ENCODE peak calls at places on chromosomes 16 and 17, in four cellular contexts. One of them, this sample, is unnamed.

GRCh38 chr17:32732900-32733299 is 144.0 kb downstream of the MYO1D start:
- DNase-seq in uterus: no peak
- DNase-seq in CD14-positive monocyte: no peak
- DNase-seq in NCI-H524 treated with DMSO at 0.1 percent for 48 hours: no peak
- DNase-seq in this sample: no peak

GRCh38 chr17:48451489-48451888 is 21.5 kb upstream of the SKAP1 start:
- DNase-seq in CD14-positive monocyte: no peak
- DNase-seq in NCI-H524 treated with DMSO at 0.1 percent for 48 hours: no peak
- DNase-seq in uterus: no peak
- DNase-seq in this sample: no peak

GRCh38 chr17:72826602-72827001 is 265.9 kb downstream of the SLC39A11 start:
- DNase-seq in uterus: no peak
- DNase-seq in CD14-positive monocyte: no peak
- DNase-seq in NCI-H524 treated with DMSO at 0.1 percent for 48 hours: no peak
- DNase-seq in this sample: no peak

GRCh38 chr17:72926171-72926570 is 166.3 kb downstream of the SLC39A11 start:
- DNase-seq in uterus: no peak
- DNase-seq in NCI-H524 treated with DMSO at 0.1 percent for 48 hours: no peak
- DNase-seq in CD14-positive monocyte: no peak
- DNase-seq in this sample: no peak

GRCh38 chr17:70327723-70328122 is 158.4 kb downstream of the KCNJ2 start:
- DNase-seq in CD14-positive monocyte: no peak
- DNase-seq in uterus: no peak
- DNase-seq in NCI-H524 treated with DMSO at 0.1 percent for 48 hours: peak; percentile 9
- DNase-seq in this sample: no peak

GRCh38 chr16:87702325-87702811 is 63.4 kb downstream of the KLHDC4 start:
- DNase-seq in uterus: no peak
- DNase-seq in NCI-H524 treated with DMSO at 0.1 percent for 48 hours: no peak
- DNase-seq in CD14-positive monocyte: no peak
- DNase-seq in this sample: no peak

GRCh38 chr16:12436201-12436657 is 367.5 kb downstream of the CPPED1 start:
- DNase-seq in uterus: no peak
- DNase-seq in CD14-positive monocyte: no peak
- DNase-seq in NCI-H524 treated with DMSO at 0.1 percent for 48 hours: peak; percentile 69
- DNase-seq in this sample: no peak

GRCh38 chr17:75277664-75278071 is 6.6 kb upstream of the MIF4GD start:
- DNase-seq in NCI-H524 treated with DMSO at 0.1 percent for 48 hours: no peak
- DNase-seq in CD14-positive monocyte: no peak
- DNase-seq in uterus: no peak
- DNase-seq in this sample: no peak

GRCh38 chr16:68374251-68374805 is 63.5 kb downstream of the PRMT7 start:
- DNase-seq in uterus: no peak
- DNase-seq in CD14-positive monocyte: no peak
- DNase-seq in NCI-H524 treated with DMSO at 0.1 percent for 48 hours: no peak
- DNase-seq in this sample: no peak

GRCh38 chr16:29702307-29702706 is 23.3 kb downstream of the QPRT start:
- DNase-seq in NCI-H524 treated with DMSO at 0.1 percent for 48 hours: no peak
- DNase-seq in uterus: no peak
- DNase-seq in CD14-positive monocyte: peak; percentile 3
- DNase-seq in this sample: no peak

GRCh38 chr16:71746442-71747046 is 22.0 kb upstream of the PHLPP2 start:
- DNase-seq in uterus: no peak
- DNase-seq in NCI-H524 treated with DMSO at 0.1 percent for 48 hours: no peak
- DNase-seq in CD14-positive monocyte: no peak
- DNase-seq in this sample: no peak

GRCh38 chr17:42163113-42163512 is 8.3 kb upstream of the RAB5C start:
- DNase-seq in NCI-H524 treated with DMSO at 0.1 percent for 48 hours: no peak
- DNase-seq in uterus: no peak
- DNase-seq in CD14-positive monocyte: no peak
- DNase-seq in this sample: no peak

GRCh38 chr17:75909812-75910274 is 5.2 kb upstream of the MRPL38 start:
- DNase-seq in uterus: peak; percentile 87
- DNase-seq in CD14-positive monocyte: no peak
- DNase-seq in NCI-H524 treated with DMSO at 0.1 percent for 48 hours: peak; percentile 34
- DNase-seq in this sample: no peak

GRCh38 chr17:37259030-37259735 is 116.6 kb upstream of the C17orf78 start:
- DNase-seq in NCI-H524 treated with DMSO at 0.1 percent for 48 hours: no peak
- DNase-seq in CD14-positive monocyte: no peak
- DNase-seq in uterus: no peak
- DNase-seq in this sample: no peak

GRCh38 chr16:70589998-70590471 is 56.3 kb upstream of the IL34 start:
- DNase-seq in CD14-positive monocyte: no peak
- DNase-seq in uterus: peak; percentile 37
- DNase-seq in NCI-H524 treated with DMSO at 0.1 percent for 48 hours: no peak
- DNase-seq in this sample: peak; percentile 29

GRCh38 chr17:8955560-8955959 is 9.9 kb downstream of the PIK3R5 start:
- DNase-seq in CD14-positive monocyte: peak; percentile 82
- DNase-seq in uterus: no peak
- DNase-seq in NCI-H524 treated with DMSO at 0.1 percent for 48 hours: no peak
- DNase-seq in this sample: no peak

GRCh38 chr17:77698903-77699615 is 259.4 kb upstream of the TNRC6C start:
- DNase-seq in CD14-positive monocyte: no peak
- DNase-seq in uterus: no peak
- DNase-seq in NCI-H524 treated with DMSO at 0.1 percent for 48 hours: no peak
- DNase-seq in this sample: no peak

GRCh38 chr16:16974192-16974591 is 496.6 kb downstream of the XYLT1 start:
- DNase-seq in NCI-H524 treated with DMSO at 0.1 percent for 48 hours: no peak
- DNase-seq in CD14-positive monocyte: no peak
- DNase-seq in uterus: no peak
- DNase-seq in this sample: no peak

GRCh38 chr17:63516910-63517824 is 6.0 kb upstream of the KCNH6 start:
- DNase-seq in uterus: no peak
- DNase-seq in NCI-H524 treated with DMSO at 0.1 percent for 48 hours: no peak
- DNase-seq in CD14-positive monocyte: no peak
- DNase-seq in this sample: no peak

GRCh38 chr16:56776562-56776961 is 46.6 kb downstream of the NUP93 start:
- DNase-seq in CD14-positive monocyte: no peak
- DNase-seq in uterus: peak; percentile 20
- DNase-seq in NCI-H524 treated with DMSO at 0.1 percent for 48 hours: no peak
- DNase-seq in this sample: peak; percentile 12

GRCh38 chr17:81285179-81285878 is 9.8 kb downstream of the SLC38A10 start:
- DNase-seq in uterus: peak; percentile 59
- DNase-seq in CD14-positive monocyte: peak; percentile 98
- DNase-seq in NCI-H524 treated with DMSO at 0.1 percent for 48 hours: no peak
- DNase-seq in this sample: peak; percentile 81

GRCh38 chr16:22091721-22092120 is 620 bp upstream of the VWA3A start:
- DNase-seq in CD14-positive monocyte: no peak
- DNase-seq in uterus: no peak
- DNase-seq in NCI-H524 treated with DMSO at 0.1 percent for 48 hours: no peak
- DNase-seq in this sample: no peak

GRCh38 chr17:38464723-38465419 is 36.6 kb downstream of the ARHGAP23 start:
- DNase-seq in NCI-H524 treated with DMSO at 0.1 percent for 48 hours: no peak
- DNase-seq in CD14-positive monocyte: no peak
- DNase-seq in uterus: peak; percentile 94
- DNase-seq in this sample: peak; percentile 87

GRCh38 chr17:19304209-19304608 is 58.3 kb downstream of the B9D1 start:
- DNase-seq in uterus: peak; percentile 44
- DNase-seq in CD14-positive monocyte: peak; percentile 91
- DNase-seq in NCI-H524 treated with DMSO at 0.1 percent for 48 hours: no peak
- DNase-seq in this sample: peak; percentile 69

GRCh38 chr17:17420035-17420434 is 56.8 kb upstream of the MED9 start:
- DNase-seq in CD14-positive monocyte: no peak
- DNase-seq in NCI-H524 treated with DMSO at 0.1 percent for 48 hours: no peak
- DNase-seq in uterus: peak; percentile 54
- DNase-seq in this sample: peak; percentile 79

GRCh38 chr16:67645397-67646121 is 615 bp downstream of the CARMIL2 start:
- DNase-seq in CD14-positive monocyte: no peak
- DNase-seq in uterus: no peak
- DNase-seq in NCI-H524 treated with DMSO at 0.1 percent for 48 hours: no peak
- DNase-seq in this sample: no peak

GRCh38 chr17:27660436-27660835 is 29.4 kb downstream of the LGALS9 start:
- DNase-seq in CD14-positive monocyte: no peak
- DNase-seq in NCI-H524 treated with DMSO at 0.1 percent for 48 hours: no peak
- DNase-seq in uterus: no peak
- DNase-seq in this sample: no peak

GRCh38 chr17:28570716-28571254 is 539 bp downstream of the PIGS start:
- DNase-seq in uterus: no peak
- DNase-seq in CD14-positive monocyte: no peak
- DNase-seq in NCI-H524 treated with DMSO at 0.1 percent for 48 hours: no peak
- DNase-seq in this sample: peak; percentile 19

GRCh38 chr17:76900723-76901122 is 32.5 kb downstream of the MGAT5B start:
- DNase-seq in CD14-positive monocyte: no peak
- DNase-seq in NCI-H524 treated with DMSO at 0.1 percent for 48 hours: no peak
- DNase-seq in uterus: no peak
- DNase-seq in this sample: no peak

GRCh38 chr17:47946929-47947397 is 5.6 kb downstream of the PNPO start:
- DNase-seq in NCI-H524 treated with DMSO at 0.1 percent for 48 hours: no peak
- DNase-seq in uterus: peak; percentile 41
- DNase-seq in CD14-positive monocyte: peak; percentile 58
- DNase-seq in this sample: peak; percentile 67

GRCh38 chr17:48241131-48241591 is 133.6 kb downstream of the SNX11 start:
- DNase-seq in NCI-H524 treated with DMSO at 0.1 percent for 48 hours: no peak
- DNase-seq in uterus: peak; percentile 15
- DNase-seq in CD14-positive monocyte: peak; percentile 67
- DNase-seq in this sample: peak; percentile 38

GRCh38 chr17:70168044-70168978 is 1.0 kb upstream of the KCNJ2 start:
- DNase-seq in uterus: peak; percentile 31
- DNase-seq in NCI-H524 treated with DMSO at 0.1 percent for 48 hours: peak; percentile 31
- DNase-seq in CD14-positive monocyte: no peak
- DNase-seq in this sample: peak; percentile 80

GRCh38 chr17:62995377-62995885 is 29.4 kb downstream of the TANC2 start:
- DNase-seq in NCI-H524 treated with DMSO at 0.1 percent for 48 hours: peak; percentile 4
- DNase-seq in uterus: no peak
- DNase-seq in CD14-positive monocyte: no peak
- DNase-seq in this sample: no peak

GRCh38 chr17:49676276-49676868 is 1.5 kb downstream of the SPOP start:
- DNase-seq in NCI-H524 treated with DMSO at 0.1 percent for 48 hours: no peak
- DNase-seq in uterus: no peak
- DNase-seq in CD14-positive monocyte: peak; percentile 76
- DNase-seq in this sample: no peak

GRCh38 chr16:74999683-75000480 is 1.1 kb downstream of the ZNRF1 start:
- DNase-seq in NCI-H524 treated with DMSO at 0.1 percent for 48 hours: no peak
- DNase-seq in CD14-positive monocyte: peak; percentile 45
- DNase-seq in uterus: peak; percentile 60
- DNase-seq in this sample: peak; percentile 41

GRCh38 chr17:31492880-31493655 is 101.6 kb downstream of the RAB11FIP4 start:
- DNase-seq in uterus: no peak
- DNase-seq in NCI-H524 treated with DMSO at 0.1 percent for 48 hours: no peak
- DNase-seq in CD14-positive monocyte: peak; percentile 88
- DNase-seq in this sample: peak; percentile 42

GRCh38 chr16:85137323-85138072 is 25.2 kb upstream of the CIBAR2 start:
- DNase-seq in CD14-positive monocyte: peak; percentile 80
- DNase-seq in NCI-H524 treated with DMSO at 0.1 percent for 48 hours: no peak
- DNase-seq in uterus: peak; percentile 95
- DNase-seq in this sample: peak; percentile 93

GRCh38 chr16:3144331-3144881 is 9.6 kb downstream of the ZNF213 start:
- DNase-seq in CD14-positive monocyte: no peak
- DNase-seq in uterus: no peak
- DNase-seq in NCI-H524 treated with DMSO at 0.1 percent for 48 hours: no peak
- DNase-seq in this sample: no peak

GRCh38 chr16:56911771-56912541 is 20.0 kb upstream of the HERPUD1 start:
- DNase-seq in uterus: no peak
- DNase-seq in NCI-H524 treated with DMSO at 0.1 percent for 48 hours: no peak
- DNase-seq in CD14-positive monocyte: peak; percentile 72
- DNase-seq in this sample: peak; percentile 41